ENCODE peak calls at places on chromosomes 1 and 21, in five cellular contexts. L is GM12878, G is H1, R is HepG2, Y is HCT116. E is an unnamed sample.

GRCh38 chr1:156480411-156481192 is 20.0 kb downstream of the MEF2D start:
- DNase-seq in Y (no peak), L (no peak), R (no peak), G (no peak), E (peak; percentile 84)

GRCh38 chr1:5998051-5998905 is 6.1 kb upstream of the NPHP4 start:
- DNase-seq in L (no peak), R (no peak), Y (no peak), G (no peak), E (no peak)

GRCh38 chr21:39144191-39144590 is 39.1 kb downstream of the PSMG1 start:
- DNase-seq in R (no peak), Y (no peak), L (no peak), G (no peak), E (no peak)

GRCh38 chr1:94970783-94971182 is 43.9 kb upstream of the CNN3 start:
- DNase-seq in L (no peak), Y (no peak), G (no peak), R (no peak), E (peak; percentile 55)

GRCh38 chr1:2378956-2379732 is 12.2 kb downstream of the MORN1 start:
- DNase-seq in Y (no peak), G (no peak), R (no peak), L (no peak), E (no peak)

GRCh38 chr1:201715351-201715750 is 113.6 kb upstream of the IPO9 start:
- DNase-seq in Y (no peak), R (no peak), L (no peak), G (no peak), E (no peak)

GRCh38 chr1:24871306-24871901 is 58.7 kb downstream of the RUNX3 start:
- DNase-seq in L (no peak), R (no peak), Y (no peak), G (no peak), E (no peak)

GRCh38 chr1:204461331-204462228 is 33.0 kb downstream of the PIK3C2B start:
- DNase-seq in L (peak; percentile 57), Y (no peak), G (no peak), R (no peak), E (no peak)

GRCh38 chr1:222697203-222697602 is 15.1 kb downstream of the AIDA start:
- DNase-seq in G (no peak), L (no peak), R (no peak), Y (no peak), E (no peak)

GRCh38 chr1:33147997-33148314 is 33.9 kb downstream of the TRIM62 start:
- DNase-seq in R (peak; percentile 19), Y (peak; percentile 26), L (no peak), G (no peak), E (peak; percentile 73)

GRCh38 chr21:44999972-45000636 is 60.3 kb downstream of the SLX9 start:
- DNase-seq in L (no peak), Y (no peak), R (no peak), G (no peak), E (no peak)

GRCh38 chr1:44566281-44567046 is 107.8 kb downstream of the TMEM53 start:
- DNase-seq in Y (no peak), R (no peak), L (no peak), G (no peak), E (no peak)

GRCh38 chr1:41434748-41435449 is 49.6 kb downstream of the EDN2 start:
- DNase-seq in G (no peak), R (no peak), L (no peak), Y (no peak), E (no peak)

GRCh38 chr1:2936568-2937515 is 84.4 kb upstream of the ACTRT2 start:
- DNase-seq in Y (no peak), L (no peak), R (no peak), G (no peak), E (no peak)

GRCh38 chr1:171257207-171258052 is 9.1 kb downstream of the FMO1 start:
- DNase-seq in Y (no peak), L (no peak), G (no peak), R (no peak), E (peak; percentile 49)

GRCh38 chr21:29168874-29169273 is 38.4 kb downstream of the MAP3K7CL start:
- DNase-seq in L (no peak), G (no peak), Y (peak; percentile 75), R (peak; percentile 25), E (no peak)

GRCh38 chr1:68675336-68675735 is 178.5 kb upstream of the DEPDC1 start:
- DNase-seq in G (no peak), R (no peak), L (no peak), Y (no peak), E (no peak)

GRCh38 chr1:45843474-45843905 is 40.1 kb downstream of the MAST2 start:
- DNase-seq in L (no peak), R (no peak), G (no peak), Y (no peak), E (no peak)

GRCh38 chr1:2205191-2205952 is 10.8 kb upstream of the FAAP20 start:
- DNase-seq in R (peak; percentile 69), Y (peak; percentile 86), G (peak; percentile 80), L (peak; percentile 33), E (no peak)

GRCh38 chr21:37849703-37850102 is 66.6 kb downstream of the KCNJ6 start:
- DNase-seq in L (no peak), R (no peak), Y (no peak), G (no peak), E (no peak)

GRCh38 chr1:223853748-223854147 is 8.0 kb upstream of the TP53BP2 start:
- DNase-seq in G (no peak), R (no peak), Y (no peak), L (no peak), E (no peak)

GRCh38 chr1:1361233-1361981 is 3.1 kb upstream of the MXRA8 start:
- DNase-seq in R (no peak), L (no peak), Y (no peak), G (no peak), E (no peak)

GRCh38 chr21:42158846-42159245 is 60.1 kb upstream of the ABCG1 start:
- DNase-seq in Y (no peak), R (no peak), G (no peak), L (no peak), E (no peak)

DNA sequence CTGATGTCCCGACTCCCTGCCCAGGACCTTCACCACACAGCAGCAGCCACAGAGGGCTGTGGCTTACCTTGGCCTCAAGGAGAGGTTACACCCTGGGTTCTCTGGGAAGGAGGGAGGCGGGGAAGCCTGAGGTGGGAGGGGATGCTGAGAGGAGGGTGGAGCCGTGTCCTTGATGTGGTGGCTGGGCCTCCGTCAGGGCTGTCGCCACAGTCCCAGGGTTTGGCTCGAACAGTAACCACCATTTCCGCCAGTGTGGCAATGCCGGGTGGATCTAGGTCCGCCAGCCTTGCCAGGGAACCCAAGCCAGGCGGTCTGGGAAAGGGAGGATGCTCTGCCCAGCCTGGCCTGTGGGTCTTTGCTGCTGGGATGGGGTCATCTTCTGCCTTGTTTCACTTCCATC is 18.4 kb upstream of the CDCA8 start:
- DNase-seq in Y (no peak), L (no peak), G (no peak), R (no peak), E (no peak)
- TF ChIP-seq YY1 in Y (no peak), L (no peak), G (peak; percentile 48), R (no peak), E (no peak)

GRCh38 chr1:246221390-246222240 is 285.5 kb downstream of the SMYD3 start:
- DNase-seq in G (no peak), L (no peak), R (no peak), Y (no peak), E (no peak)
- TF ChIP-seq YY1 in G (no peak), L (no peak), R (no peak), Y (no peak), E (no peak)

DNA sequence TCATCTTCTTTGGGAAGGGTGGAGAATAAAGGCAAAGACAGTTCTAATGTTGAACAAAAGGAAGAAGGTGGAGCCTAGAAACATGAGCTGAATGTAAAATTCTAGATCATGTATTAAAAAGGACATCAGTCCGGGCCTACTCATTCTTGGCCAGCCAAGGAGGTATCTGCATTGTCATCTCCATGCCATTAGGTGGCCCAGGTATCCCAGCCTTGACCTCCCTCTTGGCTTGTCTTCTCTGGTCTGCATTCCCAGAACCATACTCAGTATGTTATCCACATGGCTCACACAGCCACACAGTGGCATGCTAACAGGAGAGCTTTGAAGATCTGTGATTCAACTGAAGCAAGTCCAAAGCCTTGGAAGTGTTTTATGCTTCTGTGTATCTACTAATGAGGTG is 369.8 kb upstream of the KAZN start:
- DNase-seq in Y (no peak), R (no peak), L (no peak), G (no peak), E (no peak)
- TF ChIP-seq YY1 in Y (no peak), R (no peak), L (no peak), G (no peak), E (no peak)

GRCh38 chr1:51583532-51583931 is 33.4 kb upstream of the OSBPL9 start:
- DNase-seq in Y (no peak), R (peak; percentile 19), L (no peak), G (no peak), E (no peak)
- TF ChIP-seq YY1 in Y (no peak), R (no peak), L (no peak), G (no peak), E (no peak)